ENCODE peak calls at places on chromosome 13, in nine cellular contexts. Y is GM23248, Z is neuronal stem cell, T is mesenchymal stem cell, K is adipocyte, I is endodermal cell, H is skeletal muscle cell, X is AG10803, G is AG04450. P is an unnamed sample.

GRCh38 chr13:35630551-35631275 is 154.2 kb upstream of the MAB21L1 start:
- DNase-seq in G (peak), X (peak), T (peak), K (peak), Y (peak), I (peak), H (peak), Z (peak), P (peak)

GRCh38 chr13:38264363-38265134 is 85.1 kb upstream of the UFM1 start:
- DNase-seq in T (no peak), H (no peak), Z (no peak), Y (no peak), K (no peak), I (peak), X (no peak), G (no peak), P (no peak)

GRCh38 chr13:67421475-67421874 is 191.3 kb upstream of the PCDH9 start:
- DNase-seq in H (no peak), X (no peak), G (no peak), Y (no peak), Z (no peak), K (no peak), I (no peak), T (no peak), P (no peak)

GRCh38 chr13:105982219-105982618 is 553.2 kb downstream of the EFNB2 start:
- DNase-seq in I (peak), X (no peak), Z (no peak), T (no peak), H (no peak), K (no peak), Y (no peak), G (no peak), P (peak)

GRCh38 chr13:85985791-85986190 is 186.6 kb upstream of the SLITRK6 start:
- DNase-seq in I (no peak), G (no peak), T (no peak), X (no peak), H (peak), Y (no peak), Z (no peak), K (no peak), P (no peak)

GRCh38 chr13:33322474-33322827 is 36.9 kb upstream of the STARD13 start:
- DNase-seq in Z (no peak), K (peak), T (peak), G (peak), X (peak), H (peak), Y (peak), I (no peak), P (no peak)

GRCh38 chr13:111183087-111183645 is 68.1 kb downstream of the ARHGEF7 start:
- DNase-seq in Z (no peak), X (no peak), G (no peak), I (no peak), Y (no peak), K (no peak), T (no peak), H (no peak), P (no peak)

GRCh38 chr13:99374994-99375805 is 68.0 kb upstream of the GPR183 start:
- DNase-seq in Z (no peak), Y (no peak), X (no peak), G (no peak), H (no peak), K (no peak), T (no peak), I (peak), P (no peak)

GRCh38 chr13:101211261-101211660 is 205.0 kb downstream of the NALCN start:
- DNase-seq in H (no peak), Z (no peak), X (peak), T (no peak), G (no peak), I (no peak), Y (peak), K (peak), P (no peak)

GRCh38 chr13:24053505-24054251 is 106.8 kb upstream of the SPATA13 start:
- DNase-seq in H (no peak), Z (peak), T (peak), X (peak), I (peak), G (no peak), K (peak), Y (peak), P (peak)

GRCh38 chr13:106143392-106143791 is 392.1 kb downstream of the EFNB2 start:
- DNase-seq in K (peak), I (no peak), G (peak), T (no peak), Z (no peak), Y (no peak), X (peak), H (no peak), P (no peak)

GRCh38 chr13:44207476-44207875 is 166.1 kb upstream of the SERP2 start:
- DNase-seq in H (no peak), Y (no peak), Z (no peak), T (no peak), X (no peak), K (no peak), G (no peak), I (no peak), P (no peak)

GRCh38 chr13:44211753-44212152 is 161.9 kb upstream of the SERP2 start:
- DNase-seq in T (no peak), Z (no peak), Y (no peak), I (no peak), H (no peak), X (no peak), G (no peak), K (no peak), P (no peak)

GRCh38 chr13:44211286-44211685 is 162.3 kb upstream of the SERP2 start:
- DNase-seq in H (no peak), I (no peak), T (no peak), Z (no peak), Y (no peak), X (no peak), K (peak), G (no peak), P (no peak)

GRCh38 chr13:44210525-44210924 is 163.1 kb upstream of the SERP2 start:
- DNase-seq in Z (no peak), T (no peak), I (no peak), K (no peak), H (no peak), X (no peak), G (no peak), Y (no peak), P (no peak)

DNA sequence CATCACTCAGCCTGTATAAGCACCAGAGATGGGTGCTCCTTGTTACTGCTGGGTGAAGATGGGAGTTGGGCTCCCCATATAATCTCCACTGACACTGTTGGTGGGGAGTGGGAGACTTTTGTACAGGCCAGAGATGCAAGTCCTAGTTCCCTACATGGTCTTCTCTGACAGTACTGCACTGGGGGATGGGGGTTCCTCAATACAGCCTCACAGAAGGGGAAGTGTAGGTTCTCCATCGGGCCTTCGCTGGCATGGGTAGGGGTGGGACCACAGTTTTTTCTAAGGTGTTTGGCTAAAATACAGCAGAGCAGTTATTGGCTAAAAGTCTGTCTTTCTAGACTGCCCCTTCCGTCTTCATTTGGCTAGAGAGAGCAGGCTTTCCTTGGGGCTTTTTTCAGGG is 167.2 kb upstream of the SERP2 start:
- DNase-seq in G (no peak), I (no peak), T (no peak), K (no peak), X (no peak), Y (no peak), H (no peak), Z (no peak), P (no peak)
- H3K4me3 ChIP-seq in G (no peak), I (no peak), T (no peak), K (no peak), X (no peak), Y (no peak), H (no peak), Z (no peak), P (no peak)

GRCh38 chr13:91311491-91311890 is 36.0 kb upstream of the MIR17HG start:
- DNase-seq in Z (no peak), K (no peak), Y (no peak), T (no peak), G (no peak), H (no peak), I (no peak), X (no peak), P (no peak)
- H3K4me3 ChIP-seq in Z (no peak), K (no peak), Y (no peak), T (no peak), G (no peak), H (no peak), I (no peak), X (no peak), P (no peak)

GRCh38 chr13:52600666-52601065 is 41.6 kb upstream of the HNRNPA1L2 start:
- DNase-seq in H (no peak), I (no peak), Z (no peak), Y (peak), T (no peak), X (no peak), K (peak), G (no peak), P (no peak)
- H3K4me3 ChIP-seq in H (peak), I (no peak), Z (no peak), Y (peak), T (no peak), X (no peak), K (peak), G (peak), P (peak)

GRCh38 chr13:20121154-20121515 is 39.7 kb downstream of the GJA3 start:
- DNase-seq in Z (no peak), K (no peak), I (peak), T (no peak), X (peak), H (no peak), Y (peak), G (no peak), P (no peak)
- H3K4me3 ChIP-seq in Z (no peak), K (peak), I (no peak), T (no peak), X (peak), H (peak), Y (peak), G (peak), P (no peak)

GRCh38 chr13:51326782-51327181 is 12.7 kb upstream of the SERPINE3 start:
- DNase-seq in Z (no peak), Y (no peak), G (no peak), T (no peak), X (no peak), H (no peak), I (no peak), K (no peak), P (no peak)
- H3K4me3 ChIP-seq in Z (no peak), Y (no peak), G (no peak), T (no peak), X (no peak), H (no peak), I (no peak), K (no peak), P (no peak)

DNA sequence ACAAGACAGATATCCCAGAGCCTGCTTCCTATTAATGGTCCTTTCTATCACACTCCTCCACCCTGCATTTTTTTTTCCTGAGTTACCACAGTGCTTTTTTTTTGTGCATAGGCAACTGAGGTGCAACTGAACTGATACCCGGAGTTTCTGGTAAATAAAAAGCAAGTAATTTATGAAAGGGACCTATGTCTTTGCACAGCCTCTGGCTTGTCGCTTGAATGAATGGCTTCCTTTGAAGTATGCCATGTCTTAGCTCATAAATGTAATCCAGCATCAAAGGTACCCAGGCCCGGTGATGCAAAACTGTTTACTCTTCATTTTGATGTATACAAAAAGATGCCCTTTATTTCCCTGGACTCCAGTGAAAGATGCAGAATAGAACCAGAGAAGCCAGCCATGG is 31.8 kb downstream of the GSX1 start:
- DNase-seq in H (no peak), X (no peak), T (no peak), K (no peak), Y (no peak), G (no peak), Z (no peak), I (no peak), P (no peak)
- H3K4me3 ChIP-seq in H (no peak), X (no peak), T (no peak), K (no peak), Y (no peak), G (no peak), Z (no peak), I (no peak), P (no peak)

GRCh38 chr13:37059848-37060192 is 332 bp upstream of the SUPT20H start:
- DNase-seq in T (no peak), K (no peak), G (no peak), H (no peak), X (no peak), I (no peak), Y (no peak), Z (no peak), P (no peak)
- H3K4me3 ChIP-seq in T (peak), K (peak), G (peak), H (peak), X (peak), I (peak), Y (peak), Z (peak), P (peak)

DNA sequence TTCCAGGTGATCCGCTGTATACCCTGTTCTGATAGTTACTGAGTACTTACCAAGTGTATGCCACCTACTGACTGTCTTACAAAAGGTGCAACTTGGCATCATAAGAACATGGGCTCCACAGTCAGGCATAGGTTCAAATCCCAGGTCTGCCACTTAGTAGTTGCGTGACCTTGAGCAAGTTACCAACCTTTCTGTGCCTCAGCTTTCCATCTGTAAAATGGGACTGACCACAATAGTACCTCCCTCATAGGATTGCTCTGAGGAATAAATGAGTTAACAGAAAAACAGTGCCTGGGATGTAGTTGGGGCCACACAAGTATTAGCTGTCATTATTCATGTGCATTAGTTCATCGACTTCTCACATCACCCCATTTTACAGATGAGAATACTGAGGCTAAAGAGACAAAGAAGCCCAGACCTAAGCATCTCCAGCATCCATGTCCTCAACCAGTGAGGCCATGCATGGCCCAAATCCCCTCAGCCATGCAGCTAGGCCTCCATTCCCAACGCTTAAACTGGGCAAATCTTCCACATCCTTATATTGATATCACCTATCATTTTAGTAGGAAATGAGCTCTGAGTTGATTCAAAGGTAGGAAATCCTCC is 51.3 kb upstream of the UBE2L5 start:
- DNase-seq in I (no peak), T (no peak), H (no peak), X (no peak), Z (no peak), K (no peak), Y (no peak), G (no peak), P (no peak)
- H3K4me3 ChIP-seq in I (no peak), T (no peak), H (no peak), X (no peak), Z (no peak), K (no peak), Y (no peak), G (no peak), P (no peak)

GRCh38 chr13:41458939-41459753 is 1.8 kb downstream of the RGCC start:
- DNase-seq in T (peak), I (peak), Z (no peak), G (no peak), Y (peak), X (peak), K (peak), H (no peak), P (peak)
- H3K4me3 ChIP-seq in T (no peak), I (peak), Z (no peak), G (peak), Y (peak), X (peak), K (peak), H (peak), P (no peak)

P was measured in WERI-Rb-1.